ENCODE peak calls at places on chromosomes 6 and 20, in four cellular contexts. One of them, this sample, is unnamed.

GRCh38 chr20:46975976-46976375 is 81.3 kb downstream of the EYA2 start:
- DNase-seq in astrocyte: no peak
- DNase-seq in psoas muscle: no peak
- DNase-seq in pancreas: no peak
- DNase-seq in this sample: no peak

GRCh38 chr20:48722737-48723191 is 105.0 kb downstream of the PREX1 start:
- DNase-seq in psoas muscle: no peak
- DNase-seq in pancreas: peak; percentile 36
- DNase-seq in astrocyte: peak; percentile 19
- DNase-seq in this sample: no peak

GRCh38 chr6:106913676-106914280 is 60.8 kb downstream of the CD24 start:
- DNase-seq in psoas muscle: no peak
- DNase-seq in pancreas: no peak
- DNase-seq in astrocyte: no peak
- DNase-seq in this sample: no peak

GRCh38 chr6:54291738-54292137 is 16.5 kb upstream of the TINAG start:
- DNase-seq in pancreas: no peak
- DNase-seq in psoas muscle: no peak
- DNase-seq in astrocyte: peak; percentile 90
- DNase-seq in this sample: no peak

GRCh38 chr6:18262812-18263560 is 1.3 kb downstream of the DEK start:
- DNase-seq in pancreas: no peak
- DNase-seq in psoas muscle: no peak
- DNase-seq in astrocyte: no peak
- DNase-seq in this sample: peak; percentile 37

GRCh38 chr20:57425150-57426013 is 34.2 kb downstream of the RBM38 start:
- DNase-seq in astrocyte: peak; percentile 7
- DNase-seq in psoas muscle: peak; percentile 66
- DNase-seq in pancreas: no peak
- DNase-seq in this sample: no peak

GRCh38 chr6:3176562-3177355 is 19.4 kb upstream of the TUBB2A start:
- DNase-seq in astrocyte: peak; percentile 94
- DNase-seq in psoas muscle: no peak
- DNase-seq in pancreas: no peak
- DNase-seq in this sample: no peak

GRCh38 chr20:13299401-13299800 is 78.3 kb downstream of the ISM1 start:
- DNase-seq in psoas muscle: no peak
- DNase-seq in pancreas: no peak
- DNase-seq in astrocyte: no peak
- DNase-seq in this sample: no peak

GRCh38 chr6:6712258-6712978 is 123.9 kb downstream of the LY86 start:
- DNase-seq in psoas muscle: no peak
- DNase-seq in astrocyte: peak; percentile 96
- DNase-seq in pancreas: peak; percentile 66
- DNase-seq in this sample: no peak
- H3K4me3 ChIP-seq in psoas muscle: no peak overlapping the region
- H3K4me3 ChIP-seq in astrocyte: no peak overlapping the region
- H3K4me3 ChIP-seq in pancreas: no peak overlapping the region
- H3K4me3 ChIP-seq in this sample: no peak overlapping the region

DNA sequence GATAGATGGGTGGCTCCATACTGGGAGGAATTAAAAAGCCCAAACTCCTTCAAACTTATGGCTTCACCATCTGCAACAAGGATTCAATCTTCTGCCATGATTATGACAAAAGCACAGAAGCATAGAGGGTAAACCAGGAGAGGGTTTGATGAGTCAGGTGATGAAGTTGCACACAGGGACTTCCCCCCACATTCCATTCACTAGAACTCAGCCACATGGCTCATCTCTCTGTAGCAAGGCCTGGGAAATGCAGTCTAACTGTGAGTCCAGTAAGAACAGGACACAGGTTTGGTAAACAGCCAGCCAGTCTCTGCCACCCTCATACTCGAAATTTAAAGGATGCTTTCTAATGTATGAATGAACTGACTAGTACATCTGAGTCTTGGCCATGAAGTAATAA is 142.9 kb downstream of the HIVEP2 start:
- DNase-seq in pancreas: no peak
- DNase-seq in astrocyte: peak; percentile 99
- DNase-seq in psoas muscle: no peak
- DNase-seq in this sample: no peak
- H3K27ac ChIP-seq in pancreas: no peak overlapping the region
- H3K27ac ChIP-seq in astrocyte: peak overlapping the region; percentile 88
- H3K27ac ChIP-seq in psoas muscle: peak overlapping the region; percentile 50
- H3K27ac ChIP-seq in this sample: no peak overlapping the region

GRCh38 chr6:124765314-124765713 is 196.9 kb upstream of the RNF217 start:
- DNase-seq in pancreas: no peak
- DNase-seq in astrocyte: no peak
- DNase-seq in psoas muscle: no peak
- DNase-seq in this sample: no peak

GRCh38 chr6:124772733-124773319 is 189.4 kb upstream of the RNF217 start:
- DNase-seq in astrocyte: peak; percentile 9
- DNase-seq in psoas muscle: no peak
- DNase-seq in pancreas: no peak
- DNase-seq in this sample: no peak

GRCh38 chr6:124770784-124771183 is 191.5 kb upstream of the RNF217 start:
- DNase-seq in pancreas: no peak
- DNase-seq in psoas muscle: no peak
- DNase-seq in astrocyte: no peak
- DNase-seq in this sample: no peak

DNA sequence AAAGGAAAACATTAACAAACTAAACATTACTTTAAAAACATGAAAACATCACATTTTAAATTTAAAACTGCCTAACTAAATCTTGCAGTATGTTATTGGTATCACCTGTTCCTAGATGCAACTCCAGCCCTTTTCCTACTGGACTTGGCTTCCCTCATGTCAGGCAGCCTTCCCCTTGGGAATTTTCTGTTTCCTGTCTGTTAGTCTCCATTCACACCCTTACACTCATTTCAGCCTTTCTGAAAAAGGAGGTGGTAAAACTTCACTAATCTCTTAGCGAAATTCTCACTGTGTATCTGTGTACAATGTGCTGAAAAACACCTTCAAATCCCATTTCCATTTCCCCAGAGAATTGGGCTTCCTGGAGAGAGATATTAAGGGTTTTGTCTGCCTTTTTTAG is 192.1 kb upstream of the RNF217 start:
- DNase-seq in psoas muscle: no peak
- DNase-seq in pancreas: no peak
- DNase-seq in astrocyte: no peak
- DNase-seq in this sample: no peak
- H3K4me3 ChIP-seq in psoas muscle: no peak overlapping the region
- H3K4me3 ChIP-seq in pancreas: no peak overlapping the region
- H3K4me3 ChIP-seq in astrocyte: no peak overlapping the region
- H3K4me3 ChIP-seq in this sample: no peak overlapping the region

DNA sequence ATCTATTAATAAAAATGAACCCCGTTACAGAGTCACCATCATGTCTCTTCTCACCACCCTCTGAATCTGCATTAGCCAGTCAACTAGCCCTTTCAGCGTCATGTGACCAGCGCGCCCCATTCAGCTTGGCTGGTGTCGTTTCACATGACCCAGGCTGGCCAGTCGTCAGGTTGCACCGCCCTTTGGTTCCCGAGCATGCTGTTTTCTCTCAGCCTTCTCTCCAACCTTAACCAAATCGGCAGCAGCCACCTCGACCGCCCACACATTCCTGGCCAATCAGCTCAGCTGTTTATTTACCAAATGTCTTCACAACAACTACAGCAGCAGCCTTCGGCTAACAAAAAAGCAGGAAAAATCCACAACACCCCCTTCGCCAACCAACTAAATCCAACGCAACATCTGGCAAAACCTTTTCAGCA is 5.6 kb downstream of the SRSF3 start:
- DNase-seq in pancreas: no peak
- DNase-seq in psoas muscle: peak; percentile 69
- DNase-seq in astrocyte: peak; percentile 55
- DNase-seq in this sample: peak; percentile 38
- H3K27ac ChIP-seq in pancreas: no peak overlapping the region
- H3K27ac ChIP-seq in psoas muscle: peak overlapping the region; percentile 3
- H3K27ac ChIP-seq in astrocyte: peak overlapping the region; percentile 9
- H3K27ac ChIP-seq in this sample: peak overlapping the region; percentile 73

GRCh38 chr20:17867546-17867945 is 101.0 kb downstream of the SNX5 start:
- DNase-seq in astrocyte: no peak
- DNase-seq in psoas muscle: no peak
- DNase-seq in pancreas: no peak
- DNase-seq in this sample: no peak
- H3K4me3 ChIP-seq in astrocyte: no peak overlapping the region
- H3K4me3 ChIP-seq in psoas muscle: no peak overlapping the region
- H3K4me3 ChIP-seq in pancreas: no peak overlapping the region
- H3K4me3 ChIP-seq in this sample: no peak overlapping the region

GRCh38 chr20:1204547-1204946 is 1.3 kb downstream of the C20orf202 start:
- DNase-seq in pancreas: no peak
- DNase-seq in psoas muscle: no peak
- DNase-seq in astrocyte: no peak
- DNase-seq in this sample: no peak

GRCh38 chr20:1206749-1207148 is 3.5 kb downstream of the C20orf202 start:
- DNase-seq in pancreas: no peak
- DNase-seq in psoas muscle: no peak
- DNase-seq in astrocyte: no peak
- DNase-seq in this sample: no peak

GRCh38 chr20:1205802-1206201 is 2.5 kb downstream of the C20orf202 start:
- DNase-seq in psoas muscle: no peak
- DNase-seq in pancreas: no peak
- DNase-seq in astrocyte: no peak
- DNase-seq in this sample: no peak

GRCh38 chr20:1209447-1210387 is 6.5 kb downstream of the C20orf202 start:
- DNase-seq in psoas muscle: no peak
- DNase-seq in astrocyte: no peak
- DNase-seq in pancreas: no peak
- DNase-seq in this sample: no peak

GRCh38 chr20:1207293-1207884 is 4.1 kb downstream of the C20orf202 start:
- DNase-seq in astrocyte: no peak
- DNase-seq in pancreas: no peak
- DNase-seq in psoas muscle: no peak
- DNase-seq in this sample: no peak
- H3K27ac ChIP-seq in astrocyte: no peak overlapping the region
- H3K27ac ChIP-seq in pancreas: no peak overlapping the region
- H3K27ac ChIP-seq in psoas muscle: no peak overlapping the region
- H3K27ac ChIP-seq in this sample: no peak overlapping the region

GRCh38 chr6:129659590-129660345 is 50.2 kb downstream of the ARHGAP18 start:
- DNase-seq in astrocyte: no peak
- DNase-seq in pancreas: no peak
- DNase-seq in psoas muscle: no peak
- DNase-seq in this sample: no peak

GRCh38 chr6:129659167-129659566 is 50.8 kb downstream of the ARHGAP18 start:
- DNase-seq in pancreas: no peak
- DNase-seq in psoas muscle: no peak
- DNase-seq in astrocyte: no peak
- DNase-seq in this sample: no peak

GRCh38 chr6:129662406-129662766 is 47.6 kb downstream of the ARHGAP18 start:
- DNase-seq in astrocyte: no peak
- DNase-seq in pancreas: no peak
- DNase-seq in psoas muscle: no peak
- DNase-seq in this sample: no peak

GRCh38 chr6:129661478-129662405 is 48.2 kb downstream of the ARHGAP18 start:
- DNase-seq in pancreas: no peak
- DNase-seq in astrocyte: no peak
- DNase-seq in psoas muscle: no peak
- DNase-seq in this sample: peak; percentile 3

DNA sequence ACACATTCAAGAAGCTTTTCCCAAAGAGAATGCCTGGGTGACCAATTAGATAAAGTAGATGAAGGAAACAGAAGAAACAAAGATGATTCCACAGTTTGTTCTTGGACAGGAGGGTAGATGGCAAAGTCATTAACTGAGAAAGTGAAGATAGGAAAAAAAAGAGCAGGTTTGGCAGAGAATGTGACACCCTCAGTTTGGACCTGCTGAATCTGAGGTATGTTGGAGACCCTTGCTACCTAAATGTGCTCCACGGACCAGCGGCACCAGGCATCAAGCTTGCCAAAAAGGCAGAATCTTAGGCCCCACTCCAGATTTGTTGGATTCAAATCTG is 49.7 kb downstream of the ARHGAP18 start:
- DNase-seq in psoas muscle: no peak
- DNase-seq in astrocyte: no peak
- DNase-seq in pancreas: no peak
- DNase-seq in this sample: no peak
- H3K4me3 ChIP-seq in psoas muscle: peak overlapping the region; percentile 28
- H3K4me3 ChIP-seq in astrocyte: no peak overlapping the region
- H3K4me3 ChIP-seq in pancreas: no peak overlapping the region
- H3K4me3 ChIP-seq in this sample: no peak overlapping the region

DNA sequence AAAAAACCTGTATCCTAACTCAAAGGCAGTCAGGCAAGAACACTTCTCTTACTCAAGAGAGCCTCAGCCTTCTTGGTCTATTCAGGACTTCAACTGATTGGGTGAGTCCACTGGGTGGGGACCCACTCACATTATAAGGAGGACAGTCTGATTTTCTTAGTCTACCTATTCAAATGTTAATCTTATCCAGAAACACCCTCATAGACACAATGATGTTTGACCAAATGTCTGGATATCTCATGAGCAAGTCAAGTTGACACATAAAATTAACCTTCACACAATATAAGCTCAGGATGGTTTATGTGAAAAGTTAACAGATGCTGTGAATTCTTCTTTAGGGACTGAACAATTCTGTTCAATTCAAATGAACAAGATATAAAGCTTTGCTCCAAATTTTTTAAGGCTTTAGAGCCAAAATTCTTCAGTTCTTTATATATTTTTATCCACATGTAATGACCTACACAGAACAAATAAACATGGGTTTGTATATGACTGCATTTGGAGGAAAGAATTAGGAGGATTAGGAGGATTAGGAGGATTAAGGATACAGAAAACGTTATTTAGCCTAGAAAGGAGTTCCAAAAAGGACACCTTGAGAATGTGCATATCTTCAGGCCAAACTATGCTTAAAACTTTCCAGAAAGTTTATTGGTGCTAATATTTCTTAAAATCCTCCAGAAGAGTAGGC is 35.3 kb upstream of the LAMA2 start:
- DNase-seq in psoas muscle: no peak
- DNase-seq in astrocyte: no peak
- DNase-seq in pancreas: no peak
- DNase-seq in this sample: no peak
- H3K27ac ChIP-seq in psoas muscle: no peak overlapping the region
- H3K27ac ChIP-seq in astrocyte: no peak overlapping the region
- H3K27ac ChIP-seq in pancreas: no peak overlapping the region
- H3K27ac ChIP-seq in this sample: no peak overlapping the region

GRCh38 chr20:34108616-34109174 is 3.3 kb downstream of the EIF2S2 start:
- DNase-seq in psoas muscle: no peak
- DNase-seq in pancreas: no peak
- DNase-seq in astrocyte: no peak
- DNase-seq in this sample: no peak
- H3K4me3 ChIP-seq in psoas muscle: no peak overlapping the region
- H3K4me3 ChIP-seq in pancreas: no peak overlapping the region
- H3K4me3 ChIP-seq in astrocyte: no peak overlapping the region
- H3K4me3 ChIP-seq in this sample: no peak overlapping the region